ENCODE peak calls at places on chromosome 19, in four cellular contexts. S, Q, M and Z are unnamed samples.

GRCh38 chr19:48879025-48879572 is 6.9 kb downstream of the PPP1R15A start:
- DNase-seq in S (no peak), Q (no peak), M (no peak), Z (no peak)

GRCh38 chr19:1255186-1256161 is 7.1 kb downstream of the MIDN start:
- DNase-seq in S (no peak), Q (no peak), M (no peak), Z (no peak)

GRCh38 chr19:46913852-46914430 is 53.1 kb downstream of the ARHGAP35 start:
- DNase-seq in S (no peak), Q (no peak), M (peak), Z (peak)

GRCh38 chr19:33089061-33089460 is 8.1 kb downstream of the GPATCH1 start:
- DNase-seq in S (no peak), Q (no peak), M (no peak), Z (no peak)

GRCh38 chr19:45142016-45142727 is 18.6 kb downstream of the NKPD1 start:
- DNase-seq in S (no peak), Q (no peak), M (no peak), Z (no peak)

GRCh38 chr19:55913643-55914268 is 18.4 kb downstream of the NLRP13 start:
- DNase-seq in S (no peak), Q (no peak), M (no peak), Z (no peak)

GRCh38 chr19:595326-596262 is 5.9 kb downstream of the HCN2 start:
- DNase-seq in S (no peak), Q (no peak), M (no peak), Z (no peak)

GRCh38 chr19:47699360-47699917 is 13.8 kb upstream of the EHD2 start:
- DNase-seq in S (peak), Q (peak), M (no peak), Z (peak)

GRCh38 chr19:50362030-50362412 is 3.4 kb downstream of the NAPSA start:
- DNase-seq in S (no peak), Q (no peak), M (no peak), Z (no peak)

GRCh38 chr19:1690570-1691307 is 38.3 kb upstream of the TCF3 start:
- DNase-seq in S (no peak), Q (peak), M (no peak), Z (no peak)

GRCh38 chr19:40827386-40828247 is 22.6 kb downstream of the CYP2A6 start:
- DNase-seq in S (no peak), Q (no peak), M (no peak), Z (no peak)

GRCh38 chr19:44866672-44867071 is 20.6 kb downstream of the NECTIN2 start:
- DNase-seq in S (no peak), Q (no peak), M (no peak), Z (no peak)

GRCh38 chr19:21439372-21439771 is 42.4 kb downstream of the ZNF493 start:
- DNase-seq in S (peak), Q (no peak), M (no peak), Z (no peak)

GRCh38 chr19:925087-925911 is 536 bp upstream of the ARID3A start:
- DNase-seq in S (peak), Q (peak), M (no peak), Z (peak)

GRCh38 chr19:57269515-57270250 is 10.6 kb upstream of the ZNF460 start:
- DNase-seq in S (no peak), Q (no peak), M (peak), Z (peak)

GRCh38 chr19:44677019-44677809 is 5.9 kb downstream of the CEACAM19 start:
- DNase-seq in S (no peak), Q (peak), M (no peak), Z (peak)

GRCh38 chr19:48881741-48882657 is 9.8 kb downstream of the PPP1R15A start:
- DNase-seq in S (no peak), Q (peak), M (no peak), Z (no peak)

GRCh38 chr19:17095141-17095919 is 19.8 kb downstream of the MYO9B start:
- DNase-seq in S (no peak), Q (no peak), M (no peak), Z (no peak)

GRCh38 chr19:45952691-45953505 is 20.8 kb downstream of the NOVA2 start:
- DNase-seq in S (no peak), Q (peak), M (no peak), Z (no peak)

GRCh38 chr19:33813391-33814101 is 16.9 kb downstream of the KCTD15 start:
- DNase-seq in S (no peak), Q (no peak), M (no peak), Z (no peak)

GRCh38 chr19:8446055-8446709 is 1.4 kb downstream of the HNRNPM start:
- DNase-seq in S (no peak), Q (no peak), M (no peak), Z (no peak)

GRCh38 chr19:39927524-39928356 is 6.7 kb downstream of the FCGBP start:
- DNase-seq in S (no peak), Q (peak), M (no peak), Z (no peak)

DNA sequence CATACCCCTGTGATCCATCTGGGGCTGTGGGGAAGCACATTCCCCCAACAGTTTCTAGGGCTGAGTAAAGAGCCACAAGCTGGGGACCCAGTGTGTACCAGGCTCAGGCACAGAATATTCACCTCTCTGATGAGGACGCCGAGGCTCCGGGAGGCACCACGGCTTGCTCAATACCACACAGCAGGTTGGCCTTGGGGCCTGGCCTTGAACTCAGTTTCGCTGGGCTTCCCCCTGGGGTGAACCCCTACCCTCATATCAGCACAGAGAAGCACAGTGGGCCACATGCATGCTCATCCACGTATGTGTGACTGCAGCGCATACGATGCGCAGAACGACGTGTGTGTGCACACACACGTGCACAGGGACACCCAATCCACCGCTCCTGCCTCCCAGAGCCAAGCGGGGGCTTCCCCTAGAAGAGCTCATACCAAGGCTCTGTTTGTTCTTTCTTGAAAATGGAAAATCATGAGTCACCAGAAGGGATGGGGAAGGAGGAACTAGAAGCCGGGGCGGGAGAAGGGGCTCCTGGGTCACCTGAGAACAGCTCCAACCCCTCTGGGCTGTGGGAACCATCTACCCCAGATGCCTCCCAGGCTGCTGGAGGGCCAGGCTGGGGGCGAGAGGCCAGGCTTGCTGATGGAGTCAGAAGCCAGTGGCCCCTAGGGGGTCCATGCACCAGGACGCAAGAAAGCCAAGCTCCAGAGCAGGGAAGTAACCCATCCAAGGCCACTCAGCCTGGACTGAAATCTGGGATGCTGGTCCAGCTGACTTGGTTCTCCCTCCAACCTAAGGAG is 4.9 kb upstream of the PDE4C start:
- DNase-seq in S (no peak), Q (no peak), M (no peak), Z (no peak)
- TF ChIP-seq MYC in S (no peak), Q (no peak), M (no peak), Z (no peak)

GRCh38 chr19:20035935-20036334 is 3.4 kb downstream of the ZNF682 start:
- DNase-seq in S (no peak), Q (no peak), M (no peak), Z (no peak)

GRCh38 chr19:20044663-20045062 is 5.4 kb upstream of the ZNF682 start:
- DNase-seq in S (no peak), Q (no peak), M (no peak), Z (no peak)

GRCh38 chr19:20038358-20039202 is 725 bp downstream of the ZNF682 start:
- DNase-seq in S (no peak), Q (no peak), M (no peak), Z (no peak)

DNA sequence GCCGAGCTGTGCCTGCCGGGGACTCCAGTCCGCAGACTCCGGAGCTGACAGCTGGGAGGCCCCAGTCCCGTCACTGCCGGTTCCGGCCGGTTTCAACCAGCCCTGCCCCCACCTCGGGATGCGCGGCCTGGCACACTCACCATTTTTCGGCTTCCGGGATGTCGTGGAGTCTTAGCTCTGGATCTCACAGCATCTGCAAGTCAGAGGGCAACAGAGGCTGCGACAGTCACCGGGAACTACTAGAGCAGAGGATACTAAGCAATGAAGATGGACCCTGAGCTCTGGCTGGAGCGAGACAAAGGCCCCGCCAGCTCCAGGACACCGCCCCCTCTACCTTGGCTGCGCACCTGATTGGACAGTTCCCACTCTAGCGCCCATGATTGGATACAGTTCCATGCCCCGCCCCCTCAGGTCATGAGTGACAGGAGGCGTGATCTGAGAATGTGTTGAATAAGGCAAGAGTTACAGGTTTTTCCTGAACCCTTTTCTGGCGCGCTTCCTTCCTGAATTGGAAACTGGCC is at the start of gene ZNF682:
- DNase-seq in S (peak), Q (peak), M (no peak), Z (peak)
- H2AFZ ChIP-seq in S (peak), Q (no peak), M (peak), Z (peak)

GRCh38 chr19:10719466-10719961 is 1.6 kb downstream of the DNM2 start:
- DNase-seq in S (no peak), Q (peak), M (no peak), Z (no peak)

GRCh38 chr19:10717054-10717355 is 874 bp upstream of the DNM2 start:
- DNase-seq in S (no peak), Q (no peak), M (no peak), Z (no peak)

GRCh38 chr19:10717356-10718204 is at the start of gene DNM2:
- DNase-seq in S (peak), Q (peak), M (peak), Z (peak)

GRCh38 chr19:10720607-10721125 is 2.8 kb downstream of the DNM2 start:
- DNase-seq in S (no peak), Q (no peak), M (no peak), Z (no peak)

DNA sequence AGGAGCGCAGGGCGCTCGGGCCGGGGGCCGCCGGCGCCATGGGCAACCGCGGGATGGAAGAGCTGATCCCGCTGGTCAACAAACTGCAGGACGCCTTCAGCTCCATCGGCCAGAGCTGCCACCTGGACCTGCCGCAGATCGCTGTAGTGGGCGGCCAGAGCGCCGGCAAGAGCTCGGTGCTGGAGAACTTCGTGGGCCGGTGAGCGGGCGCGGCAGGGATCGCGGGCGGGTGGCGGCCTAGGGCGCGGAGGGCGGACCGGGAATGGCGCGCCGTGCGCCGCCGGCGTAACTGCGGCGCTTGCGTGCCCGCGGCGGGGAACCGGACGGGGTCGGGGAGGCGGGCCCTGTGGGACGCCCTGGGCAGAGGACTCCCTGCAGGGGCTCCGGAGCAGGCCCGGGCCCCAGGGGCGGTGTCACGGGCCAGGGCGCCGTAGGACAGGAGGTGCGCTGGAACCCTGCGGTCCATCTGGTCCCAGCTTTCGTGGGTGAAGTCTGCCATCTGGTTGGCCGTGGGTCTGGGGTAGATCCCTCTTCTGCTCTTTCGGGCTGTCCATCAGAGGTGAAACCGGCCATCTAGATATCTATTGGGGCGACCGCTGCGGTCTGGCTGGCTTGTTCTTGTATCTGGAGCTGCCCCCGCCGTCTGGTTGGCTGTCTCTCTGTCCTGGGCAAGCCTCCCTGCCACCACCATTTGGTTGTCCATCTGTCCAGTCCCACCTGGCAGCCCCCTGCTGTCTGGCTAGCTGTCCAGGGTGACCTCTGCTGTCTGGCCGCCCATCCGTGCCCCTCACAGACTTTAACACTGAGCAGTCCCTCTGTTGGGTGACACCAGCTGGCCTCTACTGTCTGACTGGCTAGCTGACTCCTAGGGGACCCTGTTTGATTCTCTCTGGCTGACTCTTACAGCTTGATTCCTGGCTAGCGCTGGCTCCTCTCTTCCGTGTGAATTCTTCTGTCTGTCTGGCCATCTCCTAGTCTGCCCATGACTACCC is 622 bp downstream of the DNM2 start:
- DNase-seq in S (no peak), Q (peak), M (no peak), Z (peak)
- TF ChIP-seq POLR2A in S (no peak), Q (peak), M (peak), Z (no peak)

GRCh38 chr19:3642296-3642695 is 15.7 kb upstream of the CACTIN start:
- DNase-seq in S (no peak), Q (no peak), M (no peak), Z (no peak)

GRCh38 chr19:3643592-3644313 is 17.2 kb upstream of the CACTIN start:
- DNase-seq in S (no peak), Q (no peak), M (no peak), Z (no peak)

GRCh38 chr19:3641515-3642269 is 15.1 kb upstream of the CACTIN start:
- DNase-seq in S (no peak), Q (no peak), M (no peak), Z (no peak)

GRCh38 chr19:3644351-3645066 is 17.9 kb upstream of the CACTIN start:
- DNase-seq in S (no peak), Q (no peak), M (no peak), Z (no peak)

GRCh38 chr19:3642987-3643386 is 16.4 kb upstream of the CACTIN start:
- DNase-seq in S (no peak), Q (peak), M (no peak), Z (peak)
- TF ChIP-seq MYC in S (no peak), Q (no peak), M (no peak), Z (no peak)

GRCh38 chr19:31073485-31074221 is 275.6 kb downstream of the TSHZ3 start:
- DNase-seq in S (no peak), Q (no peak), M (no peak), Z (no peak)

GRCh38 chr19:31070676-31071075 is 278.6 kb downstream of the TSHZ3 start:
- DNase-seq in S (no peak), Q (no peak), M (no peak), Z (no peak)

GRCh38 chr19:31071157-31071855 is 277.9 kb downstream of the TSHZ3 start:
- DNase-seq in S (no peak), Q (no peak), M (no peak), Z (no peak)

GRCh38 chr19:31070126-31070525 is 279.1 kb downstream of the TSHZ3 start:
- DNase-seq in S (no peak), Q (no peak), M (no peak), Z (no peak)

GRCh38 chr19:31074751-31075150 is 274.5 kb downstream of the TSHZ3 start:
- DNase-seq in S (no peak), Q (no peak), M (no peak), Z (no peak)
- H2AFZ ChIP-seq in S (no peak), Q (no peak), M (no peak), Z (no peak)